ENCODE peak calls at places on chromosomes 16 and 17, in eight cellular contexts. M, W, R, K, A, P, G and Z are unnamed samples.
A peak's percentile ranks its signal among the peaks of the same experiment; 100 is the strongest.

GRCh38 chr17:63946440-63947363 is 14.6 kb upstream of the CD79B start:
- DNase-seq in M (peak; percentile 54), W (peak; percentile 36), R (no peak), K (no peak), A (peak; percentile 58), P (peak; percentile 51), G (peak; percentile 52), Z (no peak)

GRCh38 chr16:31386157-31386984 is 6.8 kb upstream of the ITGAD start:
- DNase-seq in M (no peak), W (peak; percentile 56), R (peak; percentile 61), K (no peak), A (peak; percentile 72), P (no peak), G (no peak), Z (no peak)

GRCh38 chr16:75305364-75306101 is 54.1 kb upstream of the BCAR1 start:
- DNase-seq in M (peak; percentile 63), W (peak; percentile 99), R (peak; percentile 100), K (no peak), A (no peak), P (peak; percentile 78), G (peak; percentile 69), Z (peak; percentile 99)

GRCh38 chr17:80519091-80519781 is 25.4 kb upstream of the RPTOR start:
- DNase-seq in M (no peak), W (no peak), R (no peak), K (no peak), A (no peak), P (no peak), G (no peak), Z (no peak)

GRCh38 chr17:62587554-62587953 is 39.9 kb upstream of the MRC2 start:
- DNase-seq in M (no peak), W (no peak), R (no peak), K (no peak), A (no peak), P (no peak), G (peak; percentile 59), Z (no peak)

GRCh38 chr17:32341857-32342602 is at the start of gene C17orf75:
- DNase-seq in M (peak; percentile 81), W (peak; percentile 84), R (peak; percentile 47), K (peak; percentile 91), A (peak; percentile 80), P (peak; percentile 83), G (peak; percentile 75), Z (no peak)

GRCh38 chr17:72387969-72388368 is 267.1 kb downstream of the SOX9 start:
- DNase-seq in M (no peak), W (no peak), R (no peak), K (no peak), A (no peak), P (no peak), G (no peak), Z (no peak)

GRCh38 chr16:68235882-68236803 is at the start of gene ESRP2:
- DNase-seq in M (no peak), W (no peak), R (no peak), K (peak; percentile 95), A (no peak), P (peak; percentile 94), G (peak; percentile 95), Z (no peak)

GRCh38 chr16:3171181-3171854 is 16.7 kb upstream of the OR1F1 start:
- DNase-seq in M (no peak), W (no peak), R (no peak), K (no peak), A (peak; percentile 72), P (no peak), G (no peak), Z (no peak)

DNA sequence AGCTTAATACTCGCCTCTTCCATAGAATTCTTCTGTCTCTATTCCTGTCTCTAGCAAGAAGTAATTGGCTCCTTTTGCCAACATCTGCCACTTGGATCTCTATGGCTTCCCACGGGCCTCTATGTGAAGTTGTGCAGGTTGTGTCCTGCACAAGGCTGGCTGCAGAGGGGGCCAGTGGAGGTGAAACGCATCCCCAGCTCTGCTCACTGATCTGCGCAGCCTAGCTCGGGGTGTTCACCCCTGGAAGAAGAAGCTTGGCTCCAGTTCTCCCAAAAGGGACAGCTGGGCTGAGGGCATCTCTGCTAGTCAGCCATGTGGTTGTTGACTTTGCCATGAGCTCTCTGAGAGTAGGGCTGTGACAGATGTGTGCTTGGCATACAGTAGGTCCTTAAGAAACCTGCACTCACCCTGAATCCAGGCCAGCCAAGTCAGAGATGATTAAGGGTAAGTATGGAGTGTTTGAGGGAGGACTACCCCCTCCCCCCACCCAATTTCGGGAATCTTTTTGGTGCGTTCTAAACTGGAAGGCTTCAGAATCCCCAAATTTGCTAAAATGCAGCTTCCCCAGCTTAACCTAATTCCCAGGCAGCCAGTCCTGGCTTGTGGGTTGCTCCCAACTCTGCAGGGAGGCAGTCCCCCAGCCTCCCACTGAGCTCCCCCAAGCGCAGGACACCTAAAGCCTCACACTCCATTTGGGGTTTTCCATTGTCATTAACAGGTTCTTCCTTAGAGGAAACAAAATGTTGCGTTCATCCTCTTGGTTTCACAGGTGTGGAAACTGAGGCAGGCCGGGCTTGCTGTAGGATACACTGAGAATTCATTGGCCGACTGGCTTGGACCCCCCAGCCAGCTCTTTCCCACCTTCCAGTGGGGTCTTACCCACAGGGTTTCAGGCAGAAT is 2.1 kb upstream of the TAC4 start:
- DNase-seq in M (no peak), W (no peak), R (no peak), K (peak; percentile 54), A (no peak), P (no peak), G (no peak), Z (no peak)
- H3K4me3 ChIP-seq in M (no peak overlapping the region), W (no peak overlapping the region), R (no peak overlapping the region), K (no peak overlapping the region), A (no peak overlapping the region), P (no peak overlapping the region), G (no peak overlapping the region), Z (no peak overlapping the region)

GRCh38 chr16:9008335-9009260 is 44.9 kb upstream of the USP7 start:
- DNase-seq in M (peak; percentile 73), W (peak; percentile 78), R (peak; percentile 34), K (peak; percentile 87), A (peak; percentile 62), P (peak; percentile 83), G (peak; percentile 69), Z (no peak)
- TF ChIP-seq CTCF in M (peak; percentile 91), W (peak; percentile 88), R (peak; percentile 66), K (peak; percentile 87), A (peak; percentile 88), P (peak; percentile 81), G (peak; percentile 70), Z (peak; percentile 89)

GRCh38 chr16:89545831-89546574 is 14.5 kb upstream of the RPL13 start:
- DNase-seq in M (no peak), W (no peak), R (no peak), K (peak; percentile 82), A (no peak), P (peak; percentile 79), G (no peak), Z (no peak)
- H3K27ac ChIP-seq in M (no peak overlapping the region), W (no peak overlapping the region), R (no peak overlapping the region), K (no peak overlapping the region), A (no peak overlapping the region), P (no peak overlapping the region), G (no peak overlapping the region), Z (no peak overlapping the region)

GRCh38 chr17:17204041-17204591 is 2.0 kb downstream of the PLD6 start:
- DNase-seq in M (peak; percentile 55), W (no peak), R (no peak), K (no peak), A (no peak), P (peak; percentile 34), G (no peak), Z (no peak)
- H3K4me3 ChIP-seq in M (no peak overlapping the region), W (no peak overlapping the region), R (no peak overlapping the region), K (no peak overlapping the region), A (peak overlapping the region; percentile 88), P (peak overlapping the region; percentile 72), G (no peak overlapping the region), Z (no peak overlapping the region)

GRCh38 chr17:7177210-7177953 is 1.8 kb downstream of the ASGR1 start:
- DNase-seq in M (peak; percentile 65), W (peak; percentile 74), R (peak; percentile 41), K (peak; percentile 85), A (peak; percentile 46), P (peak; percentile 70), G (peak; percentile 77), Z (peak; percentile 37)
- TF ChIP-seq CTCF in M (peak; percentile 92), W (peak; percentile 94), R (peak; percentile 76), K (peak; percentile 87), A (peak; percentile 86), P (peak; percentile 84), G (peak; percentile 97), Z (peak; percentile 85)